ENCODE peak calls at places on chromosomes 11 and 22, in ten cellular contexts. O, P, Z, X, L, C, K, Y, G and R are unnamed samples.

GRCh38 chr22:24285245-24285644 is 14.6 kb downstream of the SPECC1L start:
- DNase-seq in C (no peak), Z (no peak), O (no peak), Y (peak), X (no peak), G (no peak), P (no peak), K (no peak), L (no peak), R (no peak)

GRCh38 chr22:44396727-44397722 is 84.3 kb upstream of the SHISAL1 start:
- DNase-seq in X (no peak), P (peak), K (peak), Z (no peak), L (no peak), C (no peak), Y (no peak), G (no peak), O (no peak), R (no peak)

GRCh38 chr11:14082338-14082737 is 119.8 kb downstream of the SPON1 start:
- DNase-seq in P (no peak), G (no peak), Y (peak), X (no peak), K (no peak), Z (peak), O (no peak), L (no peak), C (no peak), R (no peak)

GRCh38 chr11:113974741-113975470 is at the start of gene HTR3A:
- DNase-seq in L (no peak), Y (no peak), G (peak), K (peak), Z (peak), X (peak), P (no peak), O (no peak), C (no peak), R (no peak)

GRCh38 chr11:69076129-69076791 is 27.5 kb downstream of the TPCN2 start:
- DNase-seq in Z (no peak), P (no peak), G (no peak), C (no peak), O (peak), X (no peak), K (no peak), L (no peak), Y (peak), R (no peak)

GRCh38 chr11:120183701-120184141 is 27.1 kb upstream of the OAF start:
- DNase-seq in C (no peak), Z (no peak), L (no peak), Y (no peak), K (peak), P (peak), X (no peak), O (no peak), G (no peak), R (no peak)

GRCh38 chr11:116960916-116961315 is 123.5 kb upstream of the APOA1 start:
- DNase-seq in G (no peak), C (no peak), X (peak), P (no peak), L (peak), O (no peak), Z (peak), Y (peak), K (no peak), R (no peak)

GRCh38 chr11:27720277-27720830 is 20.1 kb upstream of the BDNF start:
- DNase-seq in O (no peak), P (no peak), Z (peak), K (no peak), Y (no peak), G (no peak), L (no peak), X (peak), C (no peak), R (no peak)

GRCh38 chr11:100670140-100670539 is 16.9 kb upstream of the ARHGAP42 start:
- DNase-seq in P (no peak), Z (no peak), O (no peak), G (no peak), Y (no peak), K (no peak), C (no peak), L (no peak), X (no peak), R (no peak)

GRCh38 chr11:47867821-47868220 is 19.7 kb upstream of the NUP160 start:
- DNase-seq in C (no peak), Z (no peak), Y (peak), X (no peak), L (no peak), P (no peak), G (no peak), K (no peak), O (no peak), R (no peak)

GRCh38 chr22:43515902-43516301 is 104.1 kb downstream of the MPPED1 start:
- DNase-seq in C (no peak), K (no peak), Y (no peak), G (no peak), O (no peak), Z (no peak), L (no peak), P (no peak), X (no peak), R (no peak)

GRCh38 chr11:122888162-122888561 is 5.6 kb downstream of the JHY start:
- DNase-seq in Y (no peak), C (no peak), X (no peak), Z (no peak), K (no peak), P (no peak), L (no peak), O (no peak), G (no peak), R (no peak)

GRCh38 chr11:57641011-57641410 is 8.7 kb downstream of the YPEL4 start:
- DNase-seq in G (no peak), L (peak), C (no peak), Z (peak), Y (no peak), P (no peak), K (no peak), O (no peak), X (peak), R (no peak)

GRCh38 chr11:1060410-1060809 is 14.3 kb upstream of the MUC2 start:
- DNase-seq in C (no peak), L (no peak), X (no peak), G (peak), Y (no peak), Z (no peak), O (no peak), K (peak), P (no peak), R (no peak)

GRCh38 chr11:45333023-45333422 is 46.9 kb upstream of the SYT13 start:
- DNase-seq in O (no peak), C (no peak), K (no peak), Z (no peak), G (no peak), X (no peak), Y (no peak), L (no peak), P (no peak), R (no peak)

GRCh38 chr22:44661659-44662569 is 40.1 kb upstream of the PRR5 start:
- DNase-seq in X (no peak), O (no peak), C (no peak), Y (no peak), Z (no peak), L (peak), K (no peak), P (no peak), G (no peak), R (no peak)

GRCh38 chr22:26617251-26618199 is at the start of gene CRYBB1:
- DNase-seq in L (peak), O (no peak), C (peak), X (peak), G (no peak), Z (no peak), Y (peak), K (no peak), P (peak), R (no peak)

GRCh38 chr22:38260760-38261477 is 11.9 kb downstream of the TMEM184B start:
- DNase-seq in X (peak), L (peak), P (no peak), C (no peak), K (no peak), G (no peak), Z (no peak), O (no peak), Y (no peak), R (no peak)

GRCh38 chr11:96279421-96280290 is 63.3 kb downstream of the MAML2 start:
- DNase-seq in G (no peak), X (no peak), C (no peak), O (no peak), Y (peak), P (no peak), K (no peak), L (no peak), Z (no peak), R (no peak)

GRCh38 chr22:38881464-38881871 is 9.5 kb upstream of the CBX6 start:
- DNase-seq in L (no peak), X (peak), Z (peak), K (no peak), O (peak), C (no peak), G (peak), P (no peak), Y (peak), R (no peak)

GRCh38 chr22:22893077-22893805 is 5.6 kb downstream of the IGLL5 start:
- DNase-seq in K (peak), G (no peak), Z (no peak), L (peak), O (no peak), X (no peak), Y (no peak), C (no peak), P (peak), R (no peak)

GRCh38 chr11:92765965-92766371 is 203.5 kb upstream of the MTNR1B start:
- DNase-seq in Y (peak), C (no peak), X (peak), O (no peak), L (no peak), K (no peak), Z (no peak), G (no peak), P (peak), R (no peak)

GRCh38 chr11:29616611-29617010 is 400.2 kb downstream of the KCNA4 start:
- DNase-seq in Z (no peak), L (no peak), P (no peak), G (no peak), X (no peak), C (no peak), Y (peak), O (no peak), K (no peak), R (no peak)

GRCh38 chr22:35894464-35894878 is 134.2 kb downstream of the RBFOX2 start:
- DNase-seq in C (no peak), Y (no peak), L (peak), Z (peak), O (no peak), X (peak), P (no peak), K (no peak), G (no peak), R (no peak)

GRCh38 chr11:117663826-117664225 is 133.2 kb downstream of the DSCAML1 start:
- DNase-seq in C (no peak), K (no peak), O (no peak), X (peak), Y (no peak), L (no peak), P (peak), G (peak), Z (no peak), R (no peak)

GRCh38 chr11:11519184-11519583 is 102.6 kb downstream of the GALNT18 start:
- DNase-seq in L (no peak), P (no peak), G (no peak), Z (no peak), C (no peak), O (no peak), Y (no peak), X (no peak), K (no peak), R (no peak)

GRCh38 chr22:35627267-35628041 is 10.3 kb upstream of the MB start:
- DNase-seq in X (peak), Z (peak), P (no peak), G (peak), L (peak), C (peak), K (peak), Y (peak), O (peak), R (no peak)

GRCh38 chr11:65059523-65059922 is 1.2 kb upstream of the NAALADL1 start:
- DNase-seq in G (no peak), L (no peak), O (no peak), X (no peak), C (no peak), Y (no peak), K (no peak), P (no peak), Z (no peak), R (no peak)

GRCh38 chr22:41184679-41185078 is 20.4 kb upstream of the L3MBTL2 start:
- DNase-seq in L (no peak), C (no peak), O (no peak), X (no peak), Z (no peak), K (no peak), G (no peak), Y (no peak), P (no peak), R (no peak)

GRCh38 chr11:109155291-109155690 is 266.7 kb upstream of the C11orf87 start:
- DNase-seq in X (no peak), O (no peak), Z (no peak), K (no peak), Y (no peak), G (no peak), P (no peak), C (no peak), L (no peak), R (no peak)

GRCh38 chr22:35306350-35306967 is 6.8 kb downstream of the TOM1 start:
- DNase-seq in P (no peak), C (no peak), L (peak), X (no peak), K (peak), G (no peak), O (no peak), Y (no peak), Z (peak), R (no peak)

GRCh38 chr11:2098691-2099522 is 40.3 kb downstream of the IGF2 start:
- DNase-seq in L (no peak), G (peak), O (no peak), Y (no peak), X (no peak), P (peak), Z (no peak), C (no peak), K (peak), R (no peak)
- TF ChIP-seq CTCF in L (no peak), G (no peak), O (no peak), Y (no peak), X (no peak), P (no peak), Z (no peak), C (no peak), K (no peak), R (no peak)

GRCh38 chr11:61793829-61794204 is 1.1 kb downstream of the FEN1 start:
- DNase-seq in Y (no peak), L (no peak), O (no peak), P (peak), G (no peak), C (no peak), K (peak), Z (no peak), X (no peak), R (no peak)
- H3K4me3 ChIP-seq in Y (peak), L (peak), O (peak), P (peak), G (no peak), C (peak), K (no peak), Z (peak), X (no peak), R (peak)

DNA sequence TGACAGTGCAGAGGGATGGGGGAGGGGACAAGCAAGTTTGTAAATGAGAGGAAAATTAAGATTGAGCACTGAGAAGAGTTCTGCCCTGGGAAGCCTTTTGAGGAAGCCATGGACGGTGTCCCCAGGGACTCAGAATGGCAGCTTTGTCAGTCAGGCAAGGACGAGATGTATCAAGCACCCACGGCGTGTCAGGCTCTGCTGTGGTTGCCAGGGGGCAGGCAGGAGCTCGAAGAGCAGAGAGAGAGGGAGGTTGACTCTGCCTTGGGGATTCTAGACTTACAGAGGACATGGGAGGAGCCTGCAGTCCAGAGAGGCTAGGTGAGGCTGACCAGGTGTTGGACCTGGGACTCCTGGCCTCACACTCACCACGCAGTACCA is 29.1 kb upstream of the SYT7 start:
- DNase-seq in K (no peak), Y (no peak), Z (peak), C (no peak), P (no peak), G (no peak), X (peak), L (peak), O (no peak), R (no peak)
- TF ChIP-seq CTCF in K (no peak), Y (peak), Z (peak), C (peak), P (no peak), G (no peak), X (no peak), L (no peak), O (peak), R (no peak)

GRCh38 chr11:125176866-125177265 is 12.3 kb downstream of the PKNOX2 start:
- DNase-seq in P (no peak), X (peak), Z (no peak), K (no peak), L (no peak), O (no peak), G (peak), Y (no peak), C (no peak), R (no peak)
- H3K4me3 ChIP-seq in P (no peak), X (no peak), Z (no peak), K (no peak), L (no peak), O (no peak), G (no peak), Y (no peak), C (no peak), R (no peak)

GRCh38 chr11:26121466-26121865 is 210.5 kb upstream of the ANO3 start:
- DNase-seq in L (no peak), O (no peak), Z (no peak), X (no peak), C (no peak), P (no peak), G (no peak), Y (peak), K (no peak), R (no peak)
- TF ChIP-seq CTCF in L (no peak), O (no peak), Z (no peak), X (no peak), C (no peak), P (no peak), G (no peak), Y (no peak), K (no peak), R (no peak)

GRCh38 chr11:71446942-71447688 is 1.1 kb downstream of the DHCR7 start:
- DNase-seq in Z (no peak), O (peak), C (no peak), K (no peak), Y (peak), X (peak), G (no peak), P (no peak), L (no peak), R (no peak)
- H3K4me3 ChIP-seq in Z (peak), O (peak), C (peak), K (peak), Y (peak), X (peak), G (peak), P (peak), L (peak), R (peak)

GRCh38 chr11:43934359-43935130 is 7.9 kb upstream of the C11orf96 start:
- DNase-seq in Z (no peak), O (no peak), P (no peak), Y (no peak), K (no peak), X (no peak), G (no peak), C (no peak), L (no peak), R (no peak)

GRCh38 chr11:43935131-43935979 is 7.1 kb upstream of the C11orf96 start:
- DNase-seq in X (no peak), O (no peak), P (no peak), K (no peak), Z (no peak), G (no peak), C (no peak), L (no peak), Y (no peak), R (no peak)

GRCh38 chr11:43931717-43932039 is 10.8 kb upstream of the C11orf96 start:
- DNase-seq in X (no peak), L (no peak), C (no peak), G (no peak), O (no peak), Y (no peak), Z (no peak), P (no peak), K (no peak), R (no peak)

GRCh38 chr11:43933226-43933607 is 9.2 kb upstream of the C11orf96 start:
- DNase-seq in L (no peak), K (no peak), G (no peak), X (no peak), O (no peak), C (no peak), Y (no peak), P (no peak), Z (no peak), R (no peak)

GRCh38 chr11:43933608-43934358 is 8.7 kb upstream of the C11orf96 start:
- DNase-seq in O (no peak), Y (no peak), P (no peak), K (no peak), C (no peak), Z (no peak), G (peak), L (no peak), X (no peak), R (no peak)
- TF ChIP-seq CTCF in O (no peak), Y (peak), P (no peak), K (no peak), C (no peak), Z (peak), G (no peak), L (no peak), X (no peak), R (no peak)

GRCh38 chr22:19640306-19640705 is 74.0 kb upstream of the SEPTIN5 start:
- DNase-seq in X (no peak), Y (no peak), K (no peak), P (no peak), L (no peak), G (no peak), Z (no peak), O (no peak), C (no peak), R (no peak)

GRCh38 chr22:19641983-19642451 is 72.3 kb upstream of the SEPTIN5 start:
- DNase-seq in G (no peak), Z (no peak), Y (no peak), L (no peak), C (no peak), P (no peak), K (no peak), X (no peak), O (no peak), R (no peak)

GRCh38 chr22:19643448-19644313 is 70.6 kb upstream of the SEPTIN5 start:
- DNase-seq in K (no peak), O (no peak), G (no peak), Y (no peak), X (no peak), Z (no peak), P (no peak), L (no peak), C (no peak), R (no peak)

GRCh38 chr22:19639610-19640135 is 74.6 kb upstream of the SEPTIN5 start:
- DNase-seq in C (no peak), P (no peak), K (no peak), Z (no peak), L (no peak), Y (no peak), G (no peak), X (no peak), O (no peak), R (no peak)

GRCh38 chr22:19641254-19641982 is 72.9 kb upstream of the SEPTIN5 start:
- DNase-seq in Y (no peak), X (peak), L (no peak), G (no peak), C (no peak), K (no peak), O (no peak), P (no peak), Z (peak), R (no peak)
- H3K4me3 ChIP-seq in Y (no peak), X (no peak), L (no peak), G (no peak), C (no peak), K (no peak), O (no peak), P (no peak), Z (no peak), R (no peak)